ENCODE peak calls at places on chromosomes 16 and 17, in nine cellular contexts. F is gastrocnemius medialis, D is adrenal gland, X is A549, O is body of pancreas, K is stomach, W is thyroid gland, P is tibial nerve, G is breast epithelium. J is an unnamed sample.
A peak's percentile ranks its signal among the peaks of the same experiment; 100 is the strongest.

GRCh38 chr16:30904114-30904780 is 7.8 kb downstream of the CTF1 start:
- DNase-seq in G (no peak), K (no peak), D (no peak), O (no peak), F (no peak), P (no peak), W (no peak), X (no peak), J (no peak)

GRCh38 chr17:83058478-83059167 is 20.8 kb upstream of the METRNL start:
- DNase-seq in O (peak; percentile 7), K (peak; percentile 15), W (no peak), D (no peak), F (peak; percentile 10), G (peak; percentile 42), X (no peak), P (peak; percentile 9), J (peak; percentile 18)

GRCh38 chr16:58485184-58485887 is 14.6 kb upstream of the NDRG4 start:
- DNase-seq in X (no peak), O (no peak), G (no peak), K (no peak), D (no peak), F (no peak), P (no peak), W (no peak), J (no peak)

GRCh38 chr16:3223913-3224515 is 10.9 kb downstream of the ZNF200 start:
- DNase-seq in K (no peak), D (no peak), G (no peak), W (no peak), P (no peak), F (no peak), X (peak; percentile 45), O (no peak), J (no peak)

GRCh38 chr16:58753711-58754134 is 19.6 kb upstream of the GOT2 start:
- DNase-seq in D (no peak), G (no peak), K (no peak), P (no peak), X (no peak), W (no peak), F (peak; percentile 35), O (no peak), J (no peak)

GRCh38 chr17:39196820-39197331 is 593 bp downstream of the CACNB1 start:
- DNase-seq in P (no peak), W (peak; percentile 52), G (no peak), D (peak; percentile 24), K (no peak), O (no peak), F (peak; percentile 85), X (peak; percentile 62), J (peak; percentile 58)

GRCh38 chr16:55120408-55120807 is 189.7 kb downstream of the IRX5 start:
- DNase-seq in P (no peak), W (no peak), O (no peak), D (no peak), K (no peak), X (peak; percentile 7), F (no peak), G (no peak), J (no peak)

GRCh38 chr16:12498077-12498476 is 305.6 kb downstream of the CPPED1 start:
- DNase-seq in D (no peak), F (no peak), P (no peak), G (no peak), W (peak; percentile 90), O (no peak), X (no peak), K (no peak), J (no peak)

GRCh38 chr17:38738007-38738662 is 8.0 kb downstream of the CISD3 start:
- DNase-seq in K (no peak), X (no peak), D (no peak), G (no peak), F (no peak), O (no peak), P (no peak), W (no peak), J (no peak)

DNA sequence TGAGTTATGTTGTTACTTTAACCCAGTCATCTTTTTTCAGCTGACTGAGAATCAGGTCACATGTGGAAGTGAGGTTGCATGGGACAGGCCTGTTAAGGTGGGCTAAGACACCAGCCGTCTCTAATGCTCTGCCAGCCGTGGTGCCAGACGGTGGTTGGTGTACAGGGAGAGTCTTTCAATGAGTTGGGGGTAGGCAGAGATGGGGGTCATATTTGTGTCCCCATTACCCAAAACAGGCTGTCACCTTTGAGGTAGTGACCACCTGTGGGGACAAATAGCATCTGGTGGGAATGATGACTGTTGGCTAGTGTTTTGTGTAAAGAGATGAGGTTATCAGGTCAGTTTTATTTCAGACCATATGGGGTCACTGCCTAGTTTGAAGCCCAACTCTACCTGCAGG is 1.8 kb downstream of the RPL38 start:
- DNase-seq in D (no peak), W (no peak), P (no peak), G (no peak), F (no peak), X (no peak), K (no peak), O (no peak), J (no peak)
- TF ChIP-seq POLR2A in D (no peak), W (no peak), P (no peak), G (no peak), F (no peak), X (no peak), K (no peak), O (no peak), J (no peak)

GRCh38 chr17:43787728-43788127 is 7.5 kb downstream of the CFAP97D1 start:
- DNase-seq in X (no peak), P (no peak), F (no peak), K (no peak), O (no peak), D (no peak), W (no peak), G (no peak), J (no peak)
- H3K4me3 ChIP-seq in X (no peak overlapping the region), P (no peak overlapping the region), F (no peak overlapping the region), K (no peak overlapping the region), O (no peak overlapping the region), D (no peak overlapping the region), W (no peak overlapping the region), G (no peak overlapping the region), J (no peak overlapping the region)

DNA sequence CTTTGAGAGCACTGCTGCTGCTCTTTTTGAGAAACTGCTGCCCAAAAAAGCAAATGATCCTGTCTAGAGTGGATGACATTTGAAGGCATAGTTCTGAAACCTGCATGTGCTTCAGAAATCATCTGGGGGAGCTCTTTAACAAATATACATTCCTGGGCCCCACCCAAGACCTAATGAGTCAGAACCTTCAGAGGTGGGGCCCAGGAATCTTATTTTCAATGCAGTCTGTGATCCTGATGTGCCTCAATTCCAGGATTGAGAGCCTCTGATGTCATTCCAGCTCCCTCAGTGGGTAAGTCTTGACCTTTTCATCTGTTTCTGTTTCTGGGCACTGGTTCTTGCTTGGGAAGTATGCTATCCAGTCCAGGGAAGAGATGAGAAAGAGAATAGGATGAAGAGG is 42.3 kb downstream of the HNF1B start:
- DNase-seq in F (no peak), G (no peak), W (no peak), K (no peak), O (no peak), X (peak; percentile 83), P (no peak), D (no peak), J (no peak)
- TF ChIP-seq CTCF in F (no peak), G (no peak), W (no peak), K (no peak), O (no peak), X (peak; percentile 54), P (no peak), D (no peak), J (no peak)

GRCh38 chr16:24984903-24985675 is 30.1 kb downstream of the ARHGAP17 start:
- DNase-seq in D (no peak), G (no peak), O (no peak), X (no peak), P (no peak), W (no peak), F (peak; percentile 52), K (no peak), J (no peak)
- TF ChIP-seq POLR2A in D (no peak), G (no peak), O (no peak), X (no peak), P (no peak), W (no peak), F (no peak), K (no peak), J (no peak)

GRCh38 chr16:67011274-67011673 is 17.7 kb upstream of the CBFB start:
- DNase-seq in O (no peak), P (no peak), X (no peak), W (no peak), G (no peak), D (no peak), K (no peak), F (no peak), J (no peak)

GRCh38 chr16:67015317-67015731 is 13.6 kb upstream of the CBFB start:
- DNase-seq in F (peak; percentile 8), P (peak; percentile 9), O (no peak), W (no peak), K (no peak), G (peak; percentile 19), D (no peak), X (peak; percentile 45), J (no peak)

GRCh38 chr16:67013823-67014640 is 14.9 kb upstream of the CBFB start:
- DNase-seq in K (peak; percentile 68), D (peak; percentile 79), P (peak; percentile 65), W (peak; percentile 83), F (peak; percentile 66), O (peak; percentile 63), X (no peak), G (peak; percentile 75), J (peak; percentile 95)

GRCh38 chr16:67014641-67015315 is 14.2 kb upstream of the CBFB start:
- DNase-seq in W (no peak), P (peak; percentile 10), F (no peak), O (no peak), X (no peak), G (peak; percentile 28), K (no peak), D (no peak), J (peak; percentile 25)

GRCh38 chr16:67013238-67013822 is 15.6 kb upstream of the CBFB start:
- DNase-seq in W (peak; percentile 17), K (no peak), X (no peak), P (no peak), G (no peak), O (no peak), F (no peak), D (no peak), J (no peak)
- H3K4me3 ChIP-seq in W (peak overlapping the region; percentile 47), K (peak overlapping the region; percentile 55), X (peak overlapping the region; percentile 50), P (peak overlapping the region; percentile 62), G (peak overlapping the region; percentile 70), O (no peak overlapping the region), F (peak overlapping the region; percentile 77), D (peak overlapping the region; percentile 70), J (peak overlapping the region; percentile 48)

DNA sequence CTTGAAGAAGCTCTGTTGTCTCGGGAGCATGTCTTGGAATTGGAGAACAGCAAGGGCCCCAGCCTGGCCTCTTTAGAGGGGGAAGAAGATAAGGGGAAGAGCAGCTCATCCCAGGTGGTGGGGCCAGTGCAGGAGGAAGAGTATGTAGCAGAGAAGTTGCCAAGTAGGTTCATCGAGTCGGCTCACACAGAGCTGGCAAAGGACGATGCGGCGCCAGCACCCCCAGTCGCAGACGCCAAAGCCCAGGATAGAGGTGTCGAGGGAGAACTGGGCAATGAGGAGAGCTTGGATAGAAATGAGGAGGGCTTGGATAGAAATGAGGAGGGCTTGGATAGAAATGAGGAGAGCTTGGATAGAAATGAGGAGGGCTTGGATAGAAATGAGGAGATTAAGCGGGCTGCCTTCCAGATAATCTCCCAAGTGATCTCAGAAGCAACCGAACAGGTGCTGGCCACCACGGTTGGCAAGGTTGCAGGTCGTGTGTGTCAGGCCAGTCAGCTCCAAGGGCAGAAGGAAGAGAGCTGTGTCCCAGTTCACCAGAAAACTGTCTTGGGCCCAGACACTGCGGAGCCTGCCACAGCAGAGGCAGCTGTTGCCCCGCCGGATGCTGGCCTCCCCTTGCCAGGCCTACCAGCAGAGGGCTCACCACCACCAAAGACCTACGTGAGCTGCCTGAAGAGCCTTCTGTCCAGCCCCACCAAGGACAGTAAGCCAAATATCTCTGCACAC is 21.2 kb downstream of the AKAP1 start:
- DNase-seq in K (no peak), F (peak; percentile 94), G (no peak), O (peak; percentile 43), D (no peak), X (peak; percentile 57), W (no peak), P (no peak), J (no peak)
- TF ChIP-seq CTCF in K (no peak), F (peak; percentile 58), G (no peak), O (peak; percentile 16), D (peak; percentile 25), X (peak; percentile 52), W (no peak), P (no peak), J (no peak)